ENCODE peak calls at places on chromosome 3, in ten cellular contexts. One of them, this sample, is unnamed.

GRCh38 chr3:134796313-134797079 is 1.4 kb downstream of the EPHB1 start:
- DNase-seq in activated T-helper 1 cell treated with Interleukin-2 at 50 U/mL for 16 hours: no peak
- DNase-seq in choroid plexus epithelial cell: peak; percentile 15
- DNase-seq in T-cell: no peak
- DNase-seq in lower lobe of right lung: no peak
- DNase-seq in HTR-8/SVneo: no peak
- DNase-seq in left ventricle myocardium inferior: no peak
- DNase-seq in stimulated activated CD8-positive, alpha-beta memory T cell treated with anti-CD3 and anti-CD28 coated beads, Interleukin-4, amount 100 ng/mL, for 1 hour: no peak
- DNase-seq in RPMI7951: peak; percentile 41
- DNase-seq in NCI-H1092: no peak
- DNase-seq in this sample: no peak

GRCh38 chr3:188832961-188833615 is 338.7 kb upstream of the TPRG1 start:
- DNase-seq in stimulated activated CD8-positive, alpha-beta memory T cell treated with anti-CD3 and anti-CD28 coated beads, Interleukin-4, amount 100 ng/mL, for 1 hour: no peak
- DNase-seq in lower lobe of right lung: no peak
- DNase-seq in NCI-H1092: no peak
- DNase-seq in left ventricle myocardium inferior: no peak
- DNase-seq in T-cell: no peak
- DNase-seq in RPMI7951: no peak
- DNase-seq in activated T-helper 1 cell treated with Interleukin-2 at 50 U/mL for 16 hours: no peak
- DNase-seq in choroid plexus epithelial cell: peak; percentile 42
- DNase-seq in HTR-8/SVneo: no peak
- DNase-seq in this sample: no peak

GRCh38 chr3:136311971-136312370 is 61.8 kb downstream of the PCCB start:
- DNase-seq in T-cell: no peak
- DNase-seq in left ventricle myocardium inferior: no peak
- DNase-seq in choroid plexus epithelial cell: peak; percentile 9
- DNase-seq in RPMI7951: no peak
- DNase-seq in stimulated activated CD8-positive, alpha-beta memory T cell treated with anti-CD3 and anti-CD28 coated beads, Interleukin-4, amount 100 ng/mL, for 1 hour: no peak
- DNase-seq in activated T-helper 1 cell treated with Interleukin-2 at 50 U/mL for 16 hours: no peak
- DNase-seq in HTR-8/SVneo: no peak
- DNase-seq in NCI-H1092: no peak
- DNase-seq in lower lobe of right lung: no peak
- DNase-seq in this sample: no peak

GRCh38 chr3:197854596-197855343 is 63.7 kb downstream of the LRCH3 start:
- DNase-seq in lower lobe of right lung: no peak
- DNase-seq in stimulated activated CD8-positive, alpha-beta memory T cell treated with anti-CD3 and anti-CD28 coated beads, Interleukin-4, amount 100 ng/mL, for 1 hour: no peak
- DNase-seq in RPMI7951: no peak
- DNase-seq in NCI-H1092: no peak
- DNase-seq in left ventricle myocardium inferior: no peak
- DNase-seq in activated T-helper 1 cell treated with Interleukin-2 at 50 U/mL for 16 hours: no peak
- DNase-seq in T-cell: no peak
- DNase-seq in HTR-8/SVneo: peak; percentile 86
- DNase-seq in choroid plexus epithelial cell: peak; percentile 99
- DNase-seq in this sample: no peak

GRCh38 chr3:82474140-82474539 is 712.7 kb upstream of the GBE1 start:
- DNase-seq in T-cell: no peak
- DNase-seq in NCI-H1092: no peak
- DNase-seq in HTR-8/SVneo: no peak
- DNase-seq in RPMI7951: no peak
- DNase-seq in activated T-helper 1 cell treated with Interleukin-2 at 50 U/mL for 16 hours: no peak
- DNase-seq in left ventricle myocardium inferior: no peak
- DNase-seq in choroid plexus epithelial cell: no peak
- DNase-seq in lower lobe of right lung: no peak
- DNase-seq in stimulated activated CD8-positive, alpha-beta memory T cell treated with anti-CD3 and anti-CD28 coated beads, Interleukin-4, amount 100 ng/mL, for 1 hour: no peak
- DNase-seq in this sample: no peak

GRCh38 chr3:10184250-10184649 is 19.5 kb downstream of the IRAK2 start:
- DNase-seq in choroid plexus epithelial cell: no peak
- DNase-seq in T-cell: no peak
- DNase-seq in RPMI7951: no peak
- DNase-seq in HTR-8/SVneo: no peak
- DNase-seq in NCI-H1092: no peak
- DNase-seq in stimulated activated CD8-positive, alpha-beta memory T cell treated with anti-CD3 and anti-CD28 coated beads, Interleukin-4, amount 100 ng/mL, for 1 hour: no peak
- DNase-seq in activated T-helper 1 cell treated with Interleukin-2 at 50 U/mL for 16 hours: no peak
- DNase-seq in left ventricle myocardium inferior: no peak
- DNase-seq in lower lobe of right lung: no peak
- DNase-seq in this sample: no peak

GRCh38 chr3:189701934-189702693 is 70.9 kb downstream of the TP63 start:
- DNase-seq in choroid plexus epithelial cell: no peak
- DNase-seq in stimulated activated CD8-positive, alpha-beta memory T cell treated with anti-CD3 and anti-CD28 coated beads, Interleukin-4, amount 100 ng/mL, for 1 hour: no peak
- DNase-seq in lower lobe of right lung: no peak
- DNase-seq in NCI-H1092: no peak
- DNase-seq in activated T-helper 1 cell treated with Interleukin-2 at 50 U/mL for 16 hours: no peak
- DNase-seq in T-cell: no peak
- DNase-seq in left ventricle myocardium inferior: no peak
- DNase-seq in HTR-8/SVneo: no peak
- DNase-seq in RPMI7951: peak; percentile 58
- DNase-seq in this sample: no peak

GRCh38 chr3:154018100-154018696 is 103.0 kb upstream of the ARHGEF26 start:
- DNase-seq in lower lobe of right lung: no peak
- DNase-seq in NCI-H1092: no peak
- DNase-seq in stimulated activated CD8-positive, alpha-beta memory T cell treated with anti-CD3 and anti-CD28 coated beads, Interleukin-4, amount 100 ng/mL, for 1 hour: no peak
- DNase-seq in T-cell: peak; percentile 15
- DNase-seq in activated T-helper 1 cell treated with Interleukin-2 at 50 U/mL for 16 hours: no peak
- DNase-seq in choroid plexus epithelial cell: peak; percentile 31
- DNase-seq in RPMI7951: peak; percentile 7
- DNase-seq in left ventricle myocardium inferior: no peak
- DNase-seq in HTR-8/SVneo: peak; percentile 5
- DNase-seq in this sample: peak; percentile 1

GRCh38 chr3:137202941-137203340 is 245.2 kb downstream of the IL20RB start:
- DNase-seq in stimulated activated CD8-positive, alpha-beta memory T cell treated with anti-CD3 and anti-CD28 coated beads, Interleukin-4, amount 100 ng/mL, for 1 hour: no peak
- DNase-seq in choroid plexus epithelial cell: no peak
- DNase-seq in RPMI7951: no peak
- DNase-seq in T-cell: no peak
- DNase-seq in HTR-8/SVneo: no peak
- DNase-seq in NCI-H1092: peak; percentile 3
- DNase-seq in lower lobe of right lung: peak; percentile 73
- DNase-seq in activated T-helper 1 cell treated with Interleukin-2 at 50 U/mL for 16 hours: no peak
- DNase-seq in left ventricle myocardium inferior: peak; percentile 21
- DNase-seq in this sample: no peak

GRCh38 chr3:134295930-134296329 is 45.3 kb upstream of the RYK start:
- DNase-seq in HTR-8/SVneo: no peak
- DNase-seq in lower lobe of right lung: no peak
- DNase-seq in T-cell: no peak
- DNase-seq in stimulated activated CD8-positive, alpha-beta memory T cell treated with anti-CD3 and anti-CD28 coated beads, Interleukin-4, amount 100 ng/mL, for 1 hour: no peak
- DNase-seq in choroid plexus epithelial cell: no peak
- DNase-seq in left ventricle myocardium inferior: no peak
- DNase-seq in activated T-helper 1 cell treated with Interleukin-2 at 50 U/mL for 16 hours: no peak
- DNase-seq in RPMI7951: no peak
- DNase-seq in NCI-H1092: no peak
- DNase-seq in this sample: no peak

GRCh38 chr3:195394700-195395099 is 48.1 kb downstream of the ACAP2 start:
- DNase-seq in activated T-helper 1 cell treated with Interleukin-2 at 50 U/mL for 16 hours: no peak
- DNase-seq in lower lobe of right lung: no peak
- DNase-seq in HTR-8/SVneo: no peak
- DNase-seq in RPMI7951: peak; percentile 4
- DNase-seq in stimulated activated CD8-positive, alpha-beta memory T cell treated with anti-CD3 and anti-CD28 coated beads, Interleukin-4, amount 100 ng/mL, for 1 hour: no peak
- DNase-seq in T-cell: no peak
- DNase-seq in NCI-H1092: no peak
- DNase-seq in choroid plexus epithelial cell: peak; percentile 48
- DNase-seq in left ventricle myocardium inferior: no peak
- DNase-seq in this sample: no peak

GRCh38 chr3:144390786-144391185 is 419.2 kb downstream of the DIPK2A start:
- DNase-seq in left ventricle myocardium inferior: no peak
- DNase-seq in lower lobe of right lung: no peak
- DNase-seq in HTR-8/SVneo: no peak
- DNase-seq in activated T-helper 1 cell treated with Interleukin-2 at 50 U/mL for 16 hours: no peak
- DNase-seq in T-cell: no peak
- DNase-seq in stimulated activated CD8-positive, alpha-beta memory T cell treated with anti-CD3 and anti-CD28 coated beads, Interleukin-4, amount 100 ng/mL, for 1 hour: no peak
- DNase-seq in RPMI7951: no peak
- DNase-seq in choroid plexus epithelial cell: no peak
- DNase-seq in NCI-H1092: no peak
- DNase-seq in this sample: no peak

GRCh38 chr3:129352045-129352444 is 73.4 kb downstream of the HMCES start:
- DNase-seq in RPMI7951: no peak
- DNase-seq in left ventricle myocardium inferior: no peak
- DNase-seq in T-cell: no peak
- DNase-seq in activated T-helper 1 cell treated with Interleukin-2 at 50 U/mL for 16 hours: no peak
- DNase-seq in HTR-8/SVneo: no peak
- DNase-seq in stimulated activated CD8-positive, alpha-beta memory T cell treated with anti-CD3 and anti-CD28 coated beads, Interleukin-4, amount 100 ng/mL, for 1 hour: no peak
- DNase-seq in NCI-H1092: no peak
- DNase-seq in choroid plexus epithelial cell: no peak
- DNase-seq in lower lobe of right lung: no peak
- DNase-seq in this sample: no peak

GRCh38 chr3:58577269-58577821 is at the start of gene FAM107A:
- DNase-seq in T-cell: no peak
- DNase-seq in RPMI7951: no peak
- DNase-seq in NCI-H1092: no peak
- DNase-seq in stimulated activated CD8-positive, alpha-beta memory T cell treated with anti-CD3 and anti-CD28 coated beads, Interleukin-4, amount 100 ng/mL, for 1 hour: no peak
- DNase-seq in activated T-helper 1 cell treated with Interleukin-2 at 50 U/mL for 16 hours: no peak
- DNase-seq in choroid plexus epithelial cell: peak; percentile 57
- DNase-seq in HTR-8/SVneo: no peak
- DNase-seq in left ventricle myocardium inferior: peak; percentile 43
- DNase-seq in lower lobe of right lung: no peak
- DNase-seq in this sample: no peak

GRCh38 chr3:124833710-124834332 is 53.3 kb downstream of the ITGB5 start:
- DNase-seq in RPMI7951: no peak
- DNase-seq in stimulated activated CD8-positive, alpha-beta memory T cell treated with anti-CD3 and anti-CD28 coated beads, Interleukin-4, amount 100 ng/mL, for 1 hour: no peak
- DNase-seq in choroid plexus epithelial cell: no peak
- DNase-seq in left ventricle myocardium inferior: no peak
- DNase-seq in T-cell: no peak
- DNase-seq in lower lobe of right lung: no peak
- DNase-seq in HTR-8/SVneo: no peak
- DNase-seq in activated T-helper 1 cell treated with Interleukin-2 at 50 U/mL for 16 hours: no peak
- DNase-seq in NCI-H1092: no peak
- DNase-seq in this sample: no peak

GRCh38 chr3:104908761-104909160 is 457.9 kb upstream of the ALCAM start:
- DNase-seq in HTR-8/SVneo: no peak
- DNase-seq in RPMI7951: no peak
- DNase-seq in T-cell: no peak
- DNase-seq in activated T-helper 1 cell treated with Interleukin-2 at 50 U/mL for 16 hours: no peak
- DNase-seq in stimulated activated CD8-positive, alpha-beta memory T cell treated with anti-CD3 and anti-CD28 coated beads, Interleukin-4, amount 100 ng/mL, for 1 hour: no peak
- DNase-seq in NCI-H1092: peak; percentile 30
- DNase-seq in choroid plexus epithelial cell: peak; percentile 32
- DNase-seq in lower lobe of right lung: no peak
- DNase-seq in left ventricle myocardium inferior: no peak
- DNase-seq in this sample: no peak

GRCh38 chr3:46664188-46664970 is 29.1 kb downstream of the ALS2CL start:
- DNase-seq in stimulated activated CD8-positive, alpha-beta memory T cell treated with anti-CD3 and anti-CD28 coated beads, Interleukin-4, amount 100 ng/mL, for 1 hour: no peak
- DNase-seq in lower lobe of right lung: peak; percentile 20
- DNase-seq in T-cell: no peak
- DNase-seq in RPMI7951: no peak
- DNase-seq in activated T-helper 1 cell treated with Interleukin-2 at 50 U/mL for 16 hours: no peak
- DNase-seq in HTR-8/SVneo: no peak
- DNase-seq in NCI-H1092: no peak
- DNase-seq in choroid plexus epithelial cell: no peak
- DNase-seq in left ventricle myocardium inferior: no peak
- DNase-seq in this sample: no peak

GRCh38 chr3:73207946-73208345 is 146.5 kb downstream of the EBLN2 start:
- DNase-seq in stimulated activated CD8-positive, alpha-beta memory T cell treated with anti-CD3 and anti-CD28 coated beads, Interleukin-4, amount 100 ng/mL, for 1 hour: no peak
- DNase-seq in choroid plexus epithelial cell: no peak
- DNase-seq in lower lobe of right lung: no peak
- DNase-seq in RPMI7951: no peak
- DNase-seq in left ventricle myocardium inferior: no peak
- DNase-seq in activated T-helper 1 cell treated with Interleukin-2 at 50 U/mL for 16 hours: no peak
- DNase-seq in T-cell: no peak
- DNase-seq in HTR-8/SVneo: no peak
- DNase-seq in NCI-H1092: no peak
- DNase-seq in this sample: no peak

GRCh38 chr3:149466192-149466591 is 8.3 kb upstream of the TM4SF4 start:
- DNase-seq in activated T-helper 1 cell treated with Interleukin-2 at 50 U/mL for 16 hours: no peak
- DNase-seq in lower lobe of right lung: no peak
- DNase-seq in T-cell: no peak
- DNase-seq in RPMI7951: peak; percentile 63
- DNase-seq in NCI-H1092: no peak
- DNase-seq in left ventricle myocardium inferior: no peak
- DNase-seq in stimulated activated CD8-positive, alpha-beta memory T cell treated with anti-CD3 and anti-CD28 coated beads, Interleukin-4, amount 100 ng/mL, for 1 hour: no peak
- DNase-seq in choroid plexus epithelial cell: peak; percentile 79
- DNase-seq in HTR-8/SVneo: peak; percentile 71
- DNase-seq in this sample: no peak

GRCh38 chr3:197001106-197001971 is 28.3 kb downstream of the MELTF start:
- DNase-seq in stimulated activated CD8-positive, alpha-beta memory T cell treated with anti-CD3 and anti-CD28 coated beads, Interleukin-4, amount 100 ng/mL, for 1 hour: no peak
- DNase-seq in lower lobe of right lung: no peak
- DNase-seq in T-cell: no peak
- DNase-seq in RPMI7951: no peak
- DNase-seq in left ventricle myocardium inferior: peak; percentile 10
- DNase-seq in choroid plexus epithelial cell: no peak
- DNase-seq in activated T-helper 1 cell treated with Interleukin-2 at 50 U/mL for 16 hours: no peak
- DNase-seq in NCI-H1092: no peak
- DNase-seq in HTR-8/SVneo: no peak
- DNase-seq in this sample: no peak

GRCh38 chr3:141686477-141687280 is 51.4 kb upstream of the RNF7 start:
- DNase-seq in activated T-helper 1 cell treated with Interleukin-2 at 50 U/mL for 16 hours: no peak
- DNase-seq in lower lobe of right lung: peak; percentile 73
- DNase-seq in NCI-H1092: peak; percentile 20
- DNase-seq in RPMI7951: peak; percentile 93
- DNase-seq in HTR-8/SVneo: peak; percentile 62
- DNase-seq in left ventricle myocardium inferior: peak; percentile 63
- DNase-seq in T-cell: no peak
- DNase-seq in stimulated activated CD8-positive, alpha-beta memory T cell treated with anti-CD3 and anti-CD28 coated beads, Interleukin-4, amount 100 ng/mL, for 1 hour: no peak
- DNase-seq in choroid plexus epithelial cell: peak; percentile 62
- DNase-seq in this sample: no peak

GRCh38 chr3:170724599-170724998 is 138.7 kb upstream of the SLC7A14 start:
- DNase-seq in choroid plexus epithelial cell: peak; percentile 71
- DNase-seq in RPMI7951: peak; percentile 82
- DNase-seq in left ventricle myocardium inferior: no peak
- DNase-seq in T-cell: no peak
- DNase-seq in stimulated activated CD8-positive, alpha-beta memory T cell treated with anti-CD3 and anti-CD28 coated beads, Interleukin-4, amount 100 ng/mL, for 1 hour: no peak
- DNase-seq in lower lobe of right lung: no peak
- DNase-seq in HTR-8/SVneo: no peak
- DNase-seq in activated T-helper 1 cell treated with Interleukin-2 at 50 U/mL for 16 hours: no peak
- DNase-seq in NCI-H1092: no peak
- DNase-seq in this sample: no peak

GRCh38 chr3:104909188-104909587 is 457.5 kb upstream of the ALCAM start:
- DNase-seq in HTR-8/SVneo: no peak
- DNase-seq in stimulated activated CD8-positive, alpha-beta memory T cell treated with anti-CD3 and anti-CD28 coated beads, Interleukin-4, amount 100 ng/mL, for 1 hour: no peak
- DNase-seq in choroid plexus epithelial cell: peak; percentile 86
- DNase-seq in left ventricle myocardium inferior: no peak
- DNase-seq in NCI-H1092: peak; percentile 86
- DNase-seq in RPMI7951: peak; percentile 39
- DNase-seq in lower lobe of right lung: no peak
- DNase-seq in T-cell: no peak
- DNase-seq in activated T-helper 1 cell treated with Interleukin-2 at 50 U/mL for 16 hours: no peak
- DNase-seq in this sample: no peak

GRCh38 chr3:129313415-129313982 is 34.8 kb downstream of the HMCES start:
- DNase-seq in left ventricle myocardium inferior: no peak
- DNase-seq in HTR-8/SVneo: no peak
- DNase-seq in stimulated activated CD8-positive, alpha-beta memory T cell treated with anti-CD3 and anti-CD28 coated beads, Interleukin-4, amount 100 ng/mL, for 1 hour: no peak
- DNase-seq in activated T-helper 1 cell treated with Interleukin-2 at 50 U/mL for 16 hours: no peak
- DNase-seq in RPMI7951: no peak
- DNase-seq in choroid plexus epithelial cell: peak; percentile 22
- DNase-seq in NCI-H1092: no peak
- DNase-seq in T-cell: peak; percentile 17
- DNase-seq in lower lobe of right lung: no peak
- DNase-seq in this sample: no peak

GRCh38 chr3:127085576-127085975 is 102.7 kb downstream of the PLXNA1 start:
- DNase-seq in choroid plexus epithelial cell: no peak
- DNase-seq in left ventricle myocardium inferior: no peak
- DNase-seq in HTR-8/SVneo: no peak
- DNase-seq in activated T-helper 1 cell treated with Interleukin-2 at 50 U/mL for 16 hours: no peak
- DNase-seq in stimulated activated CD8-positive, alpha-beta memory T cell treated with anti-CD3 and anti-CD28 coated beads, Interleukin-4, amount 100 ng/mL, for 1 hour: no peak
- DNase-seq in lower lobe of right lung: no peak
- DNase-seq in T-cell: no peak
- DNase-seq in RPMI7951: no peak
- DNase-seq in NCI-H1092: no peak
- DNase-seq in this sample: no peak

GRCh38 chr3:34216713-34217346 is 418.4 kb downstream of the PDCD6IP start:
- DNase-seq in choroid plexus epithelial cell: no peak
- DNase-seq in activated T-helper 1 cell treated with Interleukin-2 at 50 U/mL for 16 hours: no peak
- DNase-seq in RPMI7951: no peak
- DNase-seq in NCI-H1092: no peak
- DNase-seq in T-cell: no peak
- DNase-seq in lower lobe of right lung: no peak
- DNase-seq in HTR-8/SVneo: no peak
- DNase-seq in stimulated activated CD8-positive, alpha-beta memory T cell treated with anti-CD3 and anti-CD28 coated beads, Interleukin-4, amount 100 ng/mL, for 1 hour: no peak
- DNase-seq in left ventricle myocardium inferior: no peak
- DNase-seq in this sample: no peak

GRCh38 chr3:128290484-128290883 is 137.2 kb downstream of the EEFSEC start:
- DNase-seq in stimulated activated CD8-positive, alpha-beta memory T cell treated with anti-CD3 and anti-CD28 coated beads, Interleukin-4, amount 100 ng/mL, for 1 hour: no peak
- DNase-seq in T-cell: no peak
- DNase-seq in left ventricle myocardium inferior: no peak
- DNase-seq in RPMI7951: no peak
- DNase-seq in choroid plexus epithelial cell: no peak
- DNase-seq in NCI-H1092: no peak
- DNase-seq in activated T-helper 1 cell treated with Interleukin-2 at 50 U/mL for 16 hours: no peak
- DNase-seq in HTR-8/SVneo: no peak
- DNase-seq in lower lobe of right lung: no peak
- DNase-seq in this sample: no peak

GRCh38 chr3:160370987-160371857 is 27.8 kb downstream of the IFT80 start:
- DNase-seq in NCI-H1092: no peak
- DNase-seq in choroid plexus epithelial cell: no peak
- DNase-seq in RPMI7951: no peak
- DNase-seq in HTR-8/SVneo: no peak
- DNase-seq in left ventricle myocardium inferior: no peak
- DNase-seq in T-cell: no peak
- DNase-seq in stimulated activated CD8-positive, alpha-beta memory T cell treated with anti-CD3 and anti-CD28 coated beads, Interleukin-4, amount 100 ng/mL, for 1 hour: no peak
- DNase-seq in lower lobe of right lung: peak; percentile 57
- DNase-seq in activated T-helper 1 cell treated with Interleukin-2 at 50 U/mL for 16 hours: no peak
- DNase-seq in this sample: no peak